ENCODE peak calls at places on chromosome 17, in four cellular contexts. O is MV-4-11, C is GM04503, X is cardiac fibroblast. V is an unnamed sample.

GRCh38 chr17:76371656-76372628 is 12.5 kb upstream of the SPHK1 start:
- DNase-seq in O (no peak), X (peak), C (peak), V (no peak)

GRCh38 chr17:59683283-59683682 is 23.9 kb downstream of the PTRH2 start:
- DNase-seq in C (no peak), X (no peak), O (no peak), V (no peak)

GRCh38 chr17:602436-602835 is 112.2 kb downstream of the VPS53 start:
- DNase-seq in O (no peak), X (no peak), C (no peak), V (no peak)

GRCh38 chr17:71615820-71616219 is 505.0 kb upstream of the SOX9 start:
- DNase-seq in C (no peak), O (no peak), X (no peak), V (no peak)

GRCh38 chr17:79838541-79839274 is 532 bp downstream of the CBX4 start:
- DNase-seq in X (peak), O (peak), C (no peak), V (peak)

GRCh38 chr17:35088911-35089845 is 25.7 kb upstream of the RFFL start:
- DNase-seq in C (no peak), X (peak), O (peak), V (peak)

GRCh38 chr17:41147531-41148204 is 2.0 kb downstream of the KRTAP4-5 start:
- DNase-seq in X (no peak), O (no peak), C (no peak), V (no peak)

GRCh38 chr17:74610108-74610507 is 13.4 kb downstream of the CD300E start:
- DNase-seq in O (peak), C (no peak), X (no peak), V (no peak)

GRCh38 chr17:56096026-56096807 is 57.1 kb upstream of the ANKFN1 start:
- DNase-seq in X (no peak), C (peak), O (no peak), V (no peak)

GRCh38 chr17:18328643-18329204 is 13.6 kb downstream of the SMCR8 start:
- DNase-seq in X (no peak), O (no peak), C (no peak), V (no peak)

GRCh38 chr17:31842416-31843381 is 16.3 kb downstream of the COPRS start:
- DNase-seq in O (peak), X (peak), C (peak), V (peak)

GRCh38 chr17:12128946-12129345 is 108.3 kb downstream of the MAP2K4 start:
- DNase-seq in X (no peak), O (no peak), C (no peak), V (no peak)

GRCh38 chr17:58279736-58280479 is 827 bp downstream of the MPO start:
- DNase-seq in O (no peak), C (no peak), X (no peak), V (no peak)

GRCh38 chr17:75565066-75565465 is 22.5 kb upstream of the MYO15B start:
- DNase-seq in X (no peak), O (no peak), C (peak), V (no peak)

GRCh38 chr17:31561469-31562412 is 170.3 kb downstream of the RAB11FIP4 start:
- DNase-seq in X (peak), O (peak), C (no peak), V (no peak)